ENCODE peak calls at places on chromosomes 16 and 17, in seven cellular contexts. One of them, this sample, is unnamed.

GRCh38 chr16:27401768-27402568 is at the start of gene IL21R:
- DNase-seq in neural progenitor cell: peak; percentile 14
- DNase-seq in adrenal gland: peak; percentile 67
- DNase-seq in NB4: peak; percentile 81
- DNase-seq in AG04450: no peak
- DNase-seq in left ventricle myocardium inferior: peak; percentile 73
- DNase-seq in colonic mucosa: peak; percentile 57
- DNase-seq in this sample: peak; percentile 82

GRCh38 chr16:55478827-55479559 is at the start of gene MMP2:
- DNase-seq in left ventricle myocardium inferior: peak; percentile 84
- DNase-seq in AG04450: no peak
- DNase-seq in adrenal gland: peak; percentile 82
- DNase-seq in neural progenitor cell: peak; percentile 91
- DNase-seq in colonic mucosa: peak; percentile 39
- DNase-seq in NB4: peak; percentile 82
- DNase-seq in this sample: no peak

GRCh38 chr16:48820379-48820778 is 210.4 kb upstream of the N4BP1 start:
- DNase-seq in colonic mucosa: no peak
- DNase-seq in left ventricle myocardium inferior: no peak
- DNase-seq in neural progenitor cell: no peak
- DNase-seq in NB4: peak; percentile 9
- DNase-seq in adrenal gland: no peak
- DNase-seq in AG04450: no peak
- DNase-seq in this sample: no peak

GRCh38 chr17:18980682-18981384 is 23.7 kb downstream of the FAM83G start:
- DNase-seq in AG04450: no peak
- DNase-seq in neural progenitor cell: peak; percentile 47
- DNase-seq in left ventricle myocardium inferior: no peak
- DNase-seq in NB4: no peak
- DNase-seq in adrenal gland: no peak
- DNase-seq in colonic mucosa: no peak
- DNase-seq in this sample: no peak

GRCh38 chr16:1425616-1426370 is 5.1 kb upstream of the PERCC1 start:
- DNase-seq in colonic mucosa: no peak
- DNase-seq in left ventricle myocardium inferior: no peak
- DNase-seq in NB4: no peak
- DNase-seq in AG04450: no peak
- DNase-seq in neural progenitor cell: no peak
- DNase-seq in adrenal gland: no peak
- DNase-seq in this sample: no peak

GRCh38 chr16:83838151-83838550 is 30.4 kb downstream of the HSBP1 start:
- DNase-seq in left ventricle myocardium inferior: no peak
- DNase-seq in AG04450: no peak
- DNase-seq in adrenal gland: no peak
- DNase-seq in NB4: no peak
- DNase-seq in colonic mucosa: no peak
- DNase-seq in neural progenitor cell: no peak
- DNase-seq in this sample: no peak

GRCh38 chr17:64148017-64148631 is 18.2 kb upstream of the ERN1 start:
- DNase-seq in left ventricle myocardium inferior: no peak
- DNase-seq in neural progenitor cell: no peak
- DNase-seq in AG04450: no peak
- DNase-seq in NB4: peak; percentile 54
- DNase-seq in adrenal gland: no peak
- DNase-seq in colonic mucosa: no peak
- DNase-seq in this sample: no peak

GRCh38 chr16:67663151-67663876 is 2.6 kb downstream of the PARD6A start:
- DNase-seq in AG04450: no peak
- DNase-seq in NB4: peak; percentile 70
- DNase-seq in left ventricle myocardium inferior: no peak
- DNase-seq in colonic mucosa: no peak
- DNase-seq in neural progenitor cell: peak; percentile 55
- DNase-seq in adrenal gland: peak; percentile 74
- DNase-seq in this sample: no peak

GRCh38 chr17:75486151-75486550 is 29.2 kb downstream of the CASKIN2 start:
- DNase-seq in left ventricle myocardium inferior: no peak
- DNase-seq in NB4: no peak
- DNase-seq in neural progenitor cell: no peak
- DNase-seq in colonic mucosa: no peak
- DNase-seq in AG04450: no peak
- DNase-seq in adrenal gland: no peak
- DNase-seq in this sample: no peak

GRCh38 chr16:50878966-50879615 is 137.2 kb downstream of the CYLD start:
- DNase-seq in neural progenitor cell: peak; percentile 41
- DNase-seq in left ventricle myocardium inferior: no peak
- DNase-seq in NB4: no peak
- DNase-seq in adrenal gland: no peak
- DNase-seq in AG04450: no peak
- DNase-seq in colonic mucosa: no peak
- DNase-seq in this sample: no peak

GRCh38 chr17:44909681-44910144 is 5.6 kb downstream of the GFAP start:
- DNase-seq in neural progenitor cell: no peak
- DNase-seq in colonic mucosa: no peak
- DNase-seq in adrenal gland: no peak
- DNase-seq in left ventricle myocardium inferior: no peak
- DNase-seq in NB4: no peak
- DNase-seq in AG04450: peak; percentile 20
- DNase-seq in this sample: no peak

GRCh38 chr16:59047114-59047513 is 313.0 kb upstream of the GOT2 start:
- DNase-seq in neural progenitor cell: peak; percentile 11
- DNase-seq in adrenal gland: no peak
- DNase-seq in AG04450: no peak
- DNase-seq in colonic mucosa: no peak
- DNase-seq in NB4: peak; percentile 18
- DNase-seq in left ventricle myocardium inferior: no peak
- DNase-seq in this sample: no peak

GRCh38 chr16:30585022-30585399 is 486 bp downstream of the ZNF785 start:
- DNase-seq in left ventricle myocardium inferior: no peak
- DNase-seq in neural progenitor cell: peak; percentile 37
- DNase-seq in NB4: peak; percentile 59
- DNase-seq in colonic mucosa: no peak
- DNase-seq in AG04450: no peak
- DNase-seq in adrenal gland: no peak
- DNase-seq in this sample: no peak

GRCh38 chr17:2784864-2785263 is 11.4 kb upstream of the RAP1GAP2 start:
- DNase-seq in neural progenitor cell: no peak
- DNase-seq in adrenal gland: no peak
- DNase-seq in NB4: no peak
- DNase-seq in AG04450: no peak
- DNase-seq in left ventricle myocardium inferior: no peak
- DNase-seq in colonic mucosa: no peak
- DNase-seq in this sample: no peak

GRCh38 chr16:57949013-57949412 is 21.9 kb downstream of the CNGB1 start:
- DNase-seq in left ventricle myocardium inferior: no peak
- DNase-seq in AG04450: no peak
- DNase-seq in NB4: no peak
- DNase-seq in adrenal gland: no peak
- DNase-seq in colonic mucosa: no peak
- DNase-seq in neural progenitor cell: peak; percentile 53
- DNase-seq in this sample: no peak

GRCh38 chr17:77366206-77366557 is 225.4 kb downstream of the SEC14L1 start:
- DNase-seq in colonic mucosa: no peak
- DNase-seq in NB4: no peak
- DNase-seq in neural progenitor cell: no peak
- DNase-seq in adrenal gland: no peak
- DNase-seq in AG04450: no peak
- DNase-seq in left ventricle myocardium inferior: no peak
- DNase-seq in this sample: no peak

GRCh38 chr17:48236681-48237134 is 129.1 kb downstream of the SNX11 start:
- DNase-seq in neural progenitor cell: no peak
- DNase-seq in NB4: no peak
- DNase-seq in AG04450: no peak
- DNase-seq in colonic mucosa: no peak
- DNase-seq in adrenal gland: peak; percentile 59
- DNase-seq in left ventricle myocardium inferior: no peak
- DNase-seq in this sample: no peak

GRCh38 chr16:84643677-84644076 is 4.6 kb upstream of the KLHL36 start:
- DNase-seq in adrenal gland: no peak
- DNase-seq in AG04450: no peak
- DNase-seq in left ventricle myocardium inferior: no peak
- DNase-seq in neural progenitor cell: no peak
- DNase-seq in NB4: no peak
- DNase-seq in colonic mucosa: no peak
- DNase-seq in this sample: no peak

GRCh38 chr17:77435272-77436057 is 294.7 kb downstream of the SEC14L1 start:
- DNase-seq in NB4: no peak
- DNase-seq in AG04450: no peak
- DNase-seq in colonic mucosa: no peak
- DNase-seq in adrenal gland: no peak
- DNase-seq in neural progenitor cell: peak; percentile 78
- DNase-seq in left ventricle myocardium inferior: no peak
- DNase-seq in this sample: no peak

GRCh38 chr16:54928421-54929089 is 2.1 kb upstream of the IRX5 start:
- DNase-seq in NB4: peak; percentile 86
- DNase-seq in left ventricle myocardium inferior: peak; percentile 76
- DNase-seq in colonic mucosa: no peak
- DNase-seq in neural progenitor cell: peak; percentile 55
- DNase-seq in adrenal gland: peak; percentile 81
- DNase-seq in AG04450: no peak
- DNase-seq in this sample: peak; percentile 21

GRCh38 chr16:17757808-17758207 is 287.0 kb upstream of the XYLT1 start:
- DNase-seq in neural progenitor cell: no peak
- DNase-seq in colonic mucosa: no peak
- DNase-seq in left ventricle myocardium inferior: no peak
- DNase-seq in NB4: no peak
- DNase-seq in adrenal gland: no peak
- DNase-seq in AG04450: no peak
- DNase-seq in this sample: no peak

GRCh38 chr16:5870886-5871715 is 773.5 kb upstream of the EEF2KMT start:
- DNase-seq in neural progenitor cell: no peak
- DNase-seq in colonic mucosa: no peak
- DNase-seq in left ventricle myocardium inferior: no peak
- DNase-seq in AG04450: no peak
- DNase-seq in adrenal gland: no peak
- DNase-seq in NB4: no peak
- DNase-seq in this sample: no peak

GRCh38 chr17:19331134-19331533 is 31.4 kb downstream of the B9D1 start:
- DNase-seq in left ventricle myocardium inferior: no peak
- DNase-seq in neural progenitor cell: no peak
- DNase-seq in NB4: no peak
- DNase-seq in adrenal gland: no peak
- DNase-seq in AG04450: peak; percentile 77
- DNase-seq in colonic mucosa: no peak
- DNase-seq in this sample: no peak

GRCh38 chr17:67481808-67482207 is 104.7 kb downstream of the PITPNC1 start:
- DNase-seq in adrenal gland: no peak
- DNase-seq in NB4: peak; percentile 40
- DNase-seq in colonic mucosa: no peak
- DNase-seq in AG04450: no peak
- DNase-seq in neural progenitor cell: no peak
- DNase-seq in left ventricle myocardium inferior: no peak
- DNase-seq in this sample: no peak

GRCh38 chr17:67487506-67487905 is 110.4 kb downstream of the PITPNC1 start:
- DNase-seq in neural progenitor cell: no peak
- DNase-seq in AG04450: no peak
- DNase-seq in adrenal gland: peak; percentile 35
- DNase-seq in colonic mucosa: no peak
- DNase-seq in NB4: no peak
- DNase-seq in left ventricle myocardium inferior: no peak
- DNase-seq in this sample: no peak

GRCh38 chr17:67482784-67483183 is 105.7 kb downstream of the PITPNC1 start:
- DNase-seq in neural progenitor cell: no peak
- DNase-seq in colonic mucosa: no peak
- DNase-seq in AG04450: no peak
- DNase-seq in left ventricle myocardium inferior: no peak
- DNase-seq in NB4: no peak
- DNase-seq in adrenal gland: no peak
- DNase-seq in this sample: no peak

GRCh38 chr17:67488161-67488560 is 111.1 kb downstream of the PITPNC1 start:
- DNase-seq in neural progenitor cell: no peak
- DNase-seq in adrenal gland: peak; percentile 73
- DNase-seq in NB4: no peak
- DNase-seq in colonic mucosa: no peak
- DNase-seq in left ventricle myocardium inferior: peak; percentile 63
- DNase-seq in AG04450: no peak
- DNase-seq in this sample: no peak

GRCh38 chr17:67484261-67484660 is 107.2 kb downstream of the PITPNC1 start:
- DNase-seq in neural progenitor cell: no peak
- DNase-seq in left ventricle myocardium inferior: no peak
- DNase-seq in AG04450: no peak
- DNase-seq in colonic mucosa: no peak
- DNase-seq in NB4: no peak
- DNase-seq in adrenal gland: no peak
- DNase-seq in this sample: no peak
- TF ChIP-seq CTCF in neural progenitor cell: no peak
- TF ChIP-seq CTCF in left ventricle myocardium inferior: no peak
- TF ChIP-seq CTCF in AG04450: no peak
- TF ChIP-seq CTCF in colonic mucosa: no peak
- TF ChIP-seq CTCF in NB4: no peak
- TF ChIP-seq CTCF in adrenal gland: no peak
- TF ChIP-seq CTCF in this sample: no peak

GRCh38 chr17:58344791-58345157 is 7.2 kb downstream of the SUPT4H1 start:
- DNase-seq in left ventricle myocardium inferior: no peak
- DNase-seq in neural progenitor cell: no peak
- DNase-seq in adrenal gland: no peak
- DNase-seq in AG04450: no peak
- DNase-seq in colonic mucosa: no peak
- DNase-seq in NB4: peak; percentile 67
- DNase-seq in this sample: peak; percentile 69
- H3K4me3 ChIP-seq in left ventricle myocardium inferior: no peak overlapping the region
- H3K4me3 ChIP-seq in neural progenitor cell: no peak overlapping the region
- H3K4me3 ChIP-seq in adrenal gland: no peak overlapping the region
- H3K4me3 ChIP-seq in AG04450: no peak overlapping the region
- H3K4me3 ChIP-seq in colonic mucosa: no peak overlapping the region
- H3K4me3 ChIP-seq in NB4: peak overlapping the region; percentile 73
- H3K4me3 ChIP-seq in this sample: peak overlapping the region; percentile 53

DNA sequence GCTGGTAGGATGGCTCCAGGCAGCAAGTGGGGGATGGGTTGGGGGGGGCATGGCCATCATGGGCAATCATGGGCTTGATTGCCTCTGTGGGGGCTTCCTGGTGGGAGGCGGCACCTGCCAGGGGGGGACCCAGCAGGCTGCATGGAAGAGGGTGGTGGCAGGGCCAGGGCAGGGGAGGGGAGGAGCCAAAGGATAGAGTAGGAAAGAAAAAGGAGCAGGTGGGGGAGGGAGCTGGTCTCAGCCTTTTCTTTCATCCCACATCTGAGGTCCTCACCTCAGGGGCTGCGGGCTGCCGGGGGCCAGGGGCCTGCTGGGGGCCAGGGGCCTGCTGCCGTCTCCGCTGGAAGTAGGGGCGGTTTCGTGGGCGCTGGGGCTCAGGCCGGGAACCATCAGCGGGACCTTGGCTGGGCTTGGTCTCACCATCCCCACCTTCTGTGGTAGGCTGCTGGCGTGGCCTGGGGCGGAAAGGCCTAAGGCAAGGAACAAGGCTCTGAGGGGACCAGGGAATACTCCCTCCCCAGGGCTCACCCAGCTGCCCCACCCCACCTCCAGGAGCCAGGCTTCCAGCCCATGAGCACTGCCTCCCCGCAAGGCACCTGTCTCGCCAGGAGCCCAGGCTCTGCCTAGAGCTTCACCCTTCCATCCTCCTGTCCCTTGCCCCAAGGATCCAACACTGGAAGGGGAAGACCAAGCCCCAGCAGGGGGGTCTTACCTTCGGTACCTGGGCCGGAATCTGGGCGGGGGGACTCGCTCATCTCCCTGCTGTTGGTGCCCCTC is 5.0 kb downstream of the YBX2 start:
- DNase-seq in NB4: no peak
- DNase-seq in left ventricle myocardium inferior: no peak
- DNase-seq in adrenal gland: no peak
- DNase-seq in AG04450: no peak
- DNase-seq in colonic mucosa: no peak
- DNase-seq in neural progenitor cell: no peak
- DNase-seq in this sample: no peak
- TF ChIP-seq CTCF in NB4: no peak
- TF ChIP-seq CTCF in left ventricle myocardium inferior: no peak
- TF ChIP-seq CTCF in adrenal gland: no peak
- TF ChIP-seq CTCF in AG04450: no peak
- TF ChIP-seq CTCF in colonic mucosa: no peak
- TF ChIP-seq CTCF in neural progenitor cell: no peak
- TF ChIP-seq CTCF in this sample: no peak

GRCh38 chr17:50102164-50102991 is 7.2 kb downstream of the PDK2 start:
- DNase-seq in adrenal gland: peak; percentile 88
- DNase-seq in left ventricle myocardium inferior: peak; percentile 82
- DNase-seq in neural progenitor cell: no peak
- DNase-seq in colonic mucosa: peak; percentile 96
- DNase-seq in NB4: no peak
- DNase-seq in AG04450: no peak
- DNase-seq in this sample: no peak
- H3K4me3 ChIP-seq in adrenal gland: no peak overlapping the region
- H3K4me3 ChIP-seq in left ventricle myocardium inferior: peak overlapping the region; percentile 55
- H3K4me3 ChIP-seq in neural progenitor cell: no peak overlapping the region
- H3K4me3 ChIP-seq in colonic mucosa: no peak overlapping the region
- H3K4me3 ChIP-seq in NB4: no peak overlapping the region
- H3K4me3 ChIP-seq in AG04450: no peak overlapping the region
- H3K4me3 ChIP-seq in this sample: no peak overlapping the region